ENCODE peak calls at places on chromosome 7, in four cellular contexts. One of them, this sample, is unnamed.
A peak's percentile ranks its signal among the peaks of the same experiment; 100 is the strongest.

GRCh38 chr7:123845823-123846216 is 851 bp downstream of the HYAL4 start:
- DNase-seq in transverse colon: no peak
- DNase-seq in Peyer's patch: no peak
- DNase-seq in left ventricle myocardium inferior: no peak
- DNase-seq in this sample: no peak

GRCh38 chr7:11760372-11760771 is 71.6 kb downstream of the THSD7A start:
- DNase-seq in transverse colon: no peak
- DNase-seq in Peyer's patch: no peak
- DNase-seq in left ventricle myocardium inferior: no peak
- DNase-seq in this sample: no peak

GRCh38 chr7:27697861-27698430 is 35.3 kb upstream of the HIBADH start:
- DNase-seq in transverse colon: peak; percentile 63
- DNase-seq in Peyer's patch: peak; percentile 61
- DNase-seq in left ventricle myocardium inferior: no peak
- DNase-seq in this sample: peak; percentile 66

GRCh38 chr7:150520145-150520544 is 5.5 kb downstream of the GIMAP7 start:
- DNase-seq in transverse colon: no peak
- DNase-seq in Peyer's patch: no peak
- DNase-seq in left ventricle myocardium inferior: no peak
- DNase-seq in this sample: no peak

GRCh38 chr7:55074008-55074499 is 55.2 kb downstream of the EGFR start:
- DNase-seq in transverse colon: peak; percentile 91
- DNase-seq in Peyer's patch: peak; percentile 84
- DNase-seq in left ventricle myocardium inferior: peak; percentile 42
- DNase-seq in this sample: peak; percentile 94

GRCh38 chr7:90918303-90918702 is 322.2 kb downstream of the CDK14 start:
- DNase-seq in transverse colon: no peak
- DNase-seq in Peyer's patch: no peak
- DNase-seq in left ventricle myocardium inferior: no peak
- DNase-seq in this sample: no peak

GRCh38 chr7:366171-366916 is 76.4 kb downstream of the FOXL3 start:
- DNase-seq in transverse colon: no peak
- DNase-seq in Peyer's patch: peak; percentile 14
- DNase-seq in left ventricle myocardium inferior: no peak
- DNase-seq in this sample: no peak

GRCh38 chr7:115840702-115841101 is 189.9 kb downstream of the TFEC start:
- DNase-seq in transverse colon: no peak
- DNase-seq in Peyer's patch: no peak
- DNase-seq in left ventricle myocardium inferior: no peak
- DNase-seq in this sample: no peak

GRCh38 chr7:150971242-150972048 is 6.7 kb downstream of the KCNH2 start:
- DNase-seq in transverse colon: no peak
- DNase-seq in Peyer's patch: no peak
- DNase-seq in left ventricle myocardium inferior: peak; percentile 52
- DNase-seq in this sample: no peak

GRCh38 chr7:79175390-79175789 is 278.1 kb downstream of the MAGI2 start:
- DNase-seq in transverse colon: no peak
- DNase-seq in Peyer's patch: no peak
- DNase-seq in left ventricle myocardium inferior: no peak
- DNase-seq in this sample: no peak

GRCh38 chr7:142795339-142795863 is 24.6 kb downstream of the PRSS2 start:
- DNase-seq in transverse colon: peak; percentile 27
- DNase-seq in Peyer's patch: peak; percentile 46
- DNase-seq in left ventricle myocardium inferior: no peak
- DNase-seq in this sample: no peak

GRCh38 chr7:150451097-150451793 is 815 bp downstream of the GIMAP8 start:
- DNase-seq in transverse colon: peak; percentile 57
- DNase-seq in Peyer's patch: no peak
- DNase-seq in left ventricle myocardium inferior: peak; percentile 60
- DNase-seq in this sample: peak; percentile 58

GRCh38 chr7:19470031-19470430 is 238.8 kb downstream of the POLR1F start:
- DNase-seq in transverse colon: no peak
- DNase-seq in Peyer's patch: no peak
- DNase-seq in left ventricle myocardium inferior: no peak
- DNase-seq in this sample: no peak

GRCh38 chr7:139777304-139777890 is 401 bp downstream of the HIPK2 start:
- DNase-seq in transverse colon: peak; percentile 48
- DNase-seq in Peyer's patch: peak; percentile 59
- DNase-seq in left ventricle myocardium inferior: peak; percentile 52
- DNase-seq in this sample: peak; percentile 42

GRCh38 chr7:150962743-150963399 is 15.2 kb downstream of the KCNH2 start:
- DNase-seq in transverse colon: peak; percentile 60
- DNase-seq in Peyer's patch: peak; percentile 75
- DNase-seq in left ventricle myocardium inferior: peak; percentile 52
- DNase-seq in this sample: peak; percentile 54

GRCh38 chr7:120583835-120584586 is 273.9 kb downstream of the TSPAN12 start:
- DNase-seq in transverse colon: no peak
- DNase-seq in Peyer's patch: no peak
- DNase-seq in left ventricle myocardium inferior: no peak
- DNase-seq in this sample: no peak

GRCh38 chr7:157389951-157390730 is 53.3 kb downstream of the DNAJB6 start:
- DNase-seq in transverse colon: no peak
- DNase-seq in Peyer's patch: no peak
- DNase-seq in left ventricle myocardium inferior: no peak
- DNase-seq in this sample: no peak

GRCh38 chr7:50552921-50553320 is 12.3 kb downstream of the DDC start:
- DNase-seq in transverse colon: no peak
- DNase-seq in Peyer's patch: no peak
- DNase-seq in left ventricle myocardium inferior: no peak
- DNase-seq in this sample: peak; percentile 19

GRCh38 chr7:27442446-27442845 is 199.8 kb downstream of the EVX1 start:
- DNase-seq in transverse colon: no peak
- DNase-seq in Peyer's patch: no peak
- DNase-seq in left ventricle myocardium inferior: no peak
- DNase-seq in this sample: no peak

GRCh38 chr7:101947899-101948298 is 130.5 kb downstream of the CUX1 start:
- DNase-seq in transverse colon: peak; percentile 33
- DNase-seq in Peyer's patch: no peak
- DNase-seq in left ventricle myocardium inferior: peak; percentile 82
- DNase-seq in this sample: no peak

GRCh38 chr7:101948650-101949049 is 131.2 kb downstream of the CUX1 start:
- DNase-seq in transverse colon: no peak
- DNase-seq in Peyer's patch: no peak
- DNase-seq in left ventricle myocardium inferior: no peak
- DNase-seq in this sample: no peak

GRCh38 chr7:101952355-101953247 is 135.2 kb downstream of the CUX1 start:
- DNase-seq in transverse colon: no peak
- DNase-seq in Peyer's patch: no peak
- DNase-seq in left ventricle myocardium inferior: no peak
- DNase-seq in this sample: no peak

GRCh38 chr7:101951757-101952156 is 134.3 kb downstream of the CUX1 start:
- DNase-seq in transverse colon: no peak
- DNase-seq in Peyer's patch: no peak
- DNase-seq in left ventricle myocardium inferior: no peak
- DNase-seq in this sample: no peak

GRCh38 chr7:101950450-101951119 is 133.2 kb downstream of the CUX1 start:
- DNase-seq in transverse colon: no peak
- DNase-seq in Peyer's patch: no peak
- DNase-seq in left ventricle myocardium inferior: no peak
- DNase-seq in this sample: no peak
- TF ChIP-seq CTCF in transverse colon: no peak
- TF ChIP-seq CTCF in Peyer's patch: no peak
- TF ChIP-seq CTCF in left ventricle myocardium inferior: no peak
- TF ChIP-seq CTCF in this sample: no peak

DNA sequence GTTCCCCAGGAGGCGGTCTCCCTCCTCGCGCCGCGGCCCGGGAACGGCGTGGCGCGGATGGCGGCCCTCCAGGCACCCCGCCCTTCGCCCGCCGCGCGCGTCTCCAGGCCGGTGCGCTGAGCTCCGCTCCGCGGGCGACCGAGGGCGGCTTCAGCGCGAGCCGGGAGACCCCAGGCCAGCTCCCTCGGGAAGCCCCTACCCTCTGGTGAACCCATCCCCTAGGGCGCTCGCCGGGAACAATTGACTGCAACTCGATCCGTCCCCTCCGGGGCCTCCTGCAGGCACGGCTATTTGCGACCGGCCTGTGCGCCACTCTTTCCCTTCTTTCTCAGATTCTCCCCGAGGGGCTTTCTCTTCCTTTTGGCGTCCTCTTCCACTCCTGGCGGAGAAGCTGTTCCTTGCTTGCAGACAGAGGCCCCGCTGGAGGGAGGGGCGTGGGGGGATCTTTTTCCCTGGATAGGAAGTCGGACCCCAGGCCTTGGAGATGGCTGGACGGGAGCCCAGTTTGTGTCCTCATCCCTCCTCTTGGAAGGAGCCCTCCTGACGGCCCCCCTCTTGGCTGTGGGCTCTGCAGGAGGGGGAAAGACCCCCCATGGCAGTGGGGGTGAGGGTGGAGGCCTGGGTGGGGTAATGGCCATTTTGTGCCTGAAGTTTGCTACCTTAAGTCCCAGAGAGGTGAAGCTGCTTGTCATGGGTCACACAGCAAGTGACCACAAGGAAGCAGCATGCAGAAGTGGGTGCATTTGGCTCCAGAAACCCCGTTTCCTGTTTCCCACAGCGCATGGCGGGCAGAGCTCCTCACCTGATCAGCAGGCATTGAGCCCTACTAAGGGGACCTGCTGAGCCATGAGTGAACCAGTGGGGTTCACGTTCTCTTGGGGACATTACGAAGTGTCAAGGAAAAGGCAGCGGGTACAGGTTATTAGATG is 171.2 kb upstream of the TNRC18 start:
- DNase-seq in transverse colon: no peak
- DNase-seq in Peyer's patch: peak; percentile 47
- DNase-seq in left ventricle myocardium inferior: no peak
- DNase-seq in this sample: no peak
- H3K4me1 ChIP-seq in transverse colon: peaks cover 36% of the 10 kb centered on the region
- H3K4me1 ChIP-seq in Peyer's patch: peaks cover 21% of the 10 kb centered on the region
- H3K4me1 ChIP-seq in left ventricle myocardium inferior: peaks cover 70% of the 10 kb centered on the region
- H3K4me1 ChIP-seq in this sample: peaks cover 19% of the 10 kb centered on the region

GRCh38 chr7:99408347-99409191 is at the start of the genes BUD31 and PDAP1:
- DNase-seq in transverse colon: peak; percentile 93
- DNase-seq in Peyer's patch: peak; percentile 96
- DNase-seq in left ventricle myocardium inferior: peak; percentile 93
- DNase-seq in this sample: peak; percentile 95
- TF ChIP-seq CTCF in transverse colon: peak; percentile 66
- TF ChIP-seq CTCF in Peyer's patch: peak; percentile 55
- TF ChIP-seq CTCF in left ventricle myocardium inferior: peak; percentile 19
- TF ChIP-seq CTCF in this sample: no peak

DNA sequence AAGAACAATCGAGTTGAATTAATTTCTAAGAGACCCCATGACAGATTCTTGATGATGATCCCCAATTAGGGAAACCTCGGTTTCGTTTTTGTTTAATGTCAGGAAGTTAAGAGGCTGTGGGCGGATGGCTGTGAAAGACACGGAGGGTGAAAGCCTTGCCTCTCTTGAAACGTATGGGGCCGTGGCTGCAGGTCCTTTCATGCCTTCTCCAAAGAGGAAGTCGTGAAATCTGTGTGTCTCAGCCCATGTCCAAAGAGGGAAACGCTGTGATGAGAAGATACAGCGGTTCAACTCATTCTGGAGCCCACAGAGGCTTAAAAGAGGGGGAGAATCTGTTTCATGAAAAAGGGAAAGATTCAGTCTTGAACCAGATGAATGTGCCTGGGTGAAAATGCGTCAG is 51.4 kb upstream of the CARD11 start:
- DNase-seq in transverse colon: peak; percentile 25
- DNase-seq in Peyer's patch: no peak
- DNase-seq in left ventricle myocardium inferior: no peak
- DNase-seq in this sample: no peak
- H3K4me1 ChIP-seq in transverse colon: no peaks in the 10 kb centered on the region
- H3K4me1 ChIP-seq in Peyer's patch: peaks cover 4% of the 10 kb centered on the region
- H3K4me1 ChIP-seq in left ventricle myocardium inferior: no peaks in the 10 kb centered on the region
- H3K4me1 ChIP-seq in this sample: no peaks in the 10 kb centered on the region

GRCh38 chr7:95481768-95482167 is 4.0 kb upstream of the ASB4 start:
- DNase-seq in transverse colon: no peak
- DNase-seq in Peyer's patch: no peak
- DNase-seq in left ventricle myocardium inferior: no peak
- DNase-seq in this sample: no peak

GRCh38 chr7:95479992-95480624 is 5.6 kb upstream of the ASB4 start:
- DNase-seq in transverse colon: no peak
- DNase-seq in Peyer's patch: no peak
- DNase-seq in left ventricle myocardium inferior: no peak
- DNase-seq in this sample: no peak

GRCh38 chr7:95476072-95476845 is 9.5 kb upstream of the ASB4 start:
- DNase-seq in transverse colon: no peak
- DNase-seq in Peyer's patch: no peak
- DNase-seq in left ventricle myocardium inferior: no peak
- DNase-seq in this sample: no peak

GRCh38 chr7:95476904-95477594 is 8.7 kb upstream of the ASB4 start:
- DNase-seq in transverse colon: peak; percentile 72
- DNase-seq in Peyer's patch: no peak
- DNase-seq in left ventricle myocardium inferior: peak; percentile 29
- DNase-seq in this sample: peak; percentile 74

DNA sequence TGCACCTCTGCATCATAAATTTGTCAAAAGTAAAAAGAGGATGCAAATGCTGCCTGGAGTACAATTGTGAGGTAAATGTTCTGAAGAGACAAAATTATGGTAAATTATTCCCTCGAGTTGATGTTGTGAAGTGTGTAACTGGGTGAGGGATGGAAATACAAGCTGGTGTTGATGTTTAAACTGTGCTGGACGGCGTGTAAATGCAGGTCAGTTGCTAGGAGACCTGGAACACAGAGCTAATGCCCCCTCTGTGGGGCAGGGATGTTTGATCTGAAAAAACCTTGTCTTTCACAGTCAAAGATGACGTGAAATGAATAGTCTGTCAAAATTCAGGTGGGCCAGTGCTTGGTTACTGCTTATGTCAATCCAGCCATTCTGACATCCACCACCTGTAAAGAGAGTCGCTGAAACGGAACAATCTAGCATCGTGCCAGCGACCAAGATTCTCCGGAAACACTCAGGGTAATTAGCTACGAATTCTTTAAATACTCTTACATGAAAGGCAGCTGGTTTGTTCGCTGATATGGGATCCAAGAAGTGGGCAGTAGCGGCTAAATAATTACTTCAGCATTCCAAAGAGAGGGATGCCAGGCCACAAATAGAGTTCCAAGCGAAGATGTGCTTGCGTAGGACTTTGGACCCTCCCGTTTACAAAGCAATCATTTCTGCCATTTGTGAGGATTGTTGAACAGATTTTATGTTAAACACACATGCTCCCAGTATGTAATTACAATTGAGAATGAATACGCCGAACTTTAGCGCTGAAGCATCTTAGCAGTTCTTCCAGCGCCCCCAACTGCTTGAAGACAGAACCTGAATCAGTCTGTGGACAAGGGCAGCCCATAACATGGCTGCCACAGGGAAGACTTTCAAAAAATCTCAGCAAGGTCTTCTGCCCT is 7.4 kb upstream of the ASB4 start:
- DNase-seq in transverse colon: peak; percentile 42
- DNase-seq in Peyer's patch: no peak
- DNase-seq in left ventricle myocardium inferior: no peak
- DNase-seq in this sample: peak; percentile 51
- TF ChIP-seq CTCF in transverse colon: peak; percentile 18
- TF ChIP-seq CTCF in Peyer's patch: peak; percentile 33
- TF ChIP-seq CTCF in left ventricle myocardium inferior: peak; percentile 30
- TF ChIP-seq CTCF in this sample: peak; percentile 15

GRCh38 chr7:92648082-92648481 is 57.9 kb upstream of the FAM133B start:
- DNase-seq in transverse colon: no peak
- DNase-seq in Peyer's patch: no peak
- DNase-seq in left ventricle myocardium inferior: no peak
- DNase-seq in this sample: no peak
- H3K4me1 ChIP-seq in transverse colon: peaks cover 42% of the 10 kb centered on the region
- H3K4me1 ChIP-seq in Peyer's patch: no peaks in the 10 kb centered on the region
- H3K4me1 ChIP-seq in left ventricle myocardium inferior: peaks cover 48% of the 10 kb centered on the region
- H3K4me1 ChIP-seq in this sample: peaks cover 25% of the 10 kb centered on the region

This sample was measured in colonic mucosa.